ENCODE peak calls at places on chromosomes 6 and 20, in four cellular contexts. S is IMR-90, E is tibial artery, A is astrocyte of the spinal cord. K is an unnamed sample.

GRCh38 chr6:83696674-83697073 is 12.2 kb downstream of the SNAP91 start:
- DNase-seq in S (no peak), E (no peak), A (no peak), K (no peak)

GRCh38 chr6:134293659-134294161 is 24.2 kb downstream of the SGK1 start:
- DNase-seq in S (no peak), E (no peak), A (no peak), K (no peak)

GRCh38 chr6:88004707-88005106 is 42.9 kb upstream of the SPACA1 start:
- DNase-seq in S (no peak), E (no peak), A (no peak), K (no peak)

GRCh38 chr20:1467355-1468116 is 887 bp upstream of the NSFL1C start:
- DNase-seq in S (no peak), E (peak; percentile 41), A (no peak), K (peak; percentile 16)

GRCh38 chr6:75481936-75482593 is 11.5 kb downstream of the FILIP1 start:
- DNase-seq in S (peak; percentile 80), E (peak; percentile 38), A (peak; percentile 27), K (peak; percentile 31)

GRCh38 chr6:139323511-139324445 is 32.0 kb upstream of the TXLNB start:
- DNase-seq in S (peak; percentile 75), E (peak; percentile 66), A (peak; percentile 71), K (peak; percentile 38)

GRCh38 chr6:160348552-160349441 is 619 bp downstream of the SLC22A3 start:
- DNase-seq in S (no peak), E (no peak), A (peak; percentile 26), K (peak; percentile 39)

GRCh38 chr6:72819609-72820008 is 197.7 kb downstream of the KCNQ5 start:
- DNase-seq in S (no peak), E (no peak), A (no peak), K (peak; percentile 89)

GRCh38 chr20:58306421-58307261 is 2.9 kb upstream of the RAB22A start:
- DNase-seq in S (peak; percentile 76), E (peak; percentile 44), A (peak; percentile 66), K (no peak)

GRCh38 chr6:29748391-29749352 is 25.4 kb downstream of the HLA-F start:
- DNase-seq in S (peak; percentile 59), E (peak; percentile 96), A (peak; percentile 60), K (peak; percentile 90)

GRCh38 chr6:139533573-139534471 is 159.4 kb upstream of the CITED2 start:
- DNase-seq in S (peak; percentile 83), E (no peak), A (peak; percentile 81), K (no peak)

GRCh38 chr6:166771701-166772100 is 144.7 kb upstream of the RPS6KA2 start:
- DNase-seq in S (no peak), E (no peak), A (no peak), K (no peak)

GRCh38 chr6:1763411-1763810 is 153.7 kb downstream of the FOXC1 start:
- DNase-seq in S (no peak), E (no peak), A (no peak), K (no peak)